ENCODE peak calls at places on chromosomes 5 and 9, in nine cellular contexts. S is endothelial cell of umbilical vein, E is HCT116, D is K562, I is HepG2, Y is PC-9, N is MM.1S, F is PC-3, R is GM23338. Z is an unnamed sample.
A peak's percentile ranks its signal among the peaks of the same experiment; 100 is the strongest.

GRCh38 chr9:111842313-111842712 is 47.6 kb upstream of the SHOC1 start:
- DNase-seq in S (no peak), E (no peak), D (no peak), I (no peak), Y (no peak), N (no peak), F (no peak), R (no peak), Z (peak; percentile 78)

GRCh38 chr5:119358901-119359603 is 3.2 kb downstream of the TNFAIP8 start:
- DNase-seq in S (no peak), E (no peak), D (peak; percentile 27), I (no peak), Y (no peak), N (no peak), F (peak; percentile 18), R (peak; percentile 38), Z (no peak)

GRCh38 chr5:43001748-43002147 is 38.4 kb downstream of the ANXA2R start:
- DNase-seq in S (no peak), E (no peak), D (no peak), I (no peak), Y (no peak), N (no peak), F (no peak), R (no peak), Z (no peak)

GRCh38 chr9:68949271-68950000 is 64.5 kb downstream of the PRKACG start:
- DNase-seq in S (no peak), E (no peak), D (no peak), I (no peak), Y (no peak), N (peak; percentile 79), F (peak; percentile 24), R (no peak), Z (no peak)

GRCh38 chr5:24819841-24820240 is 175.1 kb upstream of the CDH10 start:
- DNase-seq in S (no peak), E (no peak), D (no peak), I (no peak), Y (no peak), N (no peak), F (no peak), R (no peak), Z (no peak)

GRCh38 chr5:157744055-157745011 is 821 bp downstream of the LSM11 start:
- DNase-seq in S (peak; percentile 32), E (no peak), D (peak; percentile 73), I (no peak), Y (no peak), N (no peak), F (peak; percentile 37), R (peak; percentile 42), Z (peak; percentile 50)

GRCh38 chr9:126157826-126158431 is 168.7 kb upstream of the MVB12B start:
- DNase-seq in S (no peak), E (no peak), D (no peak), I (no peak), Y (no peak), N (no peak), F (no peak), R (no peak), Z (no peak)

GRCh38 chr5:115424030-115424429 is 120.5 kb downstream of the FEM1C start:
- DNase-seq in S (no peak), E (no peak), D (no peak), I (no peak), Y (no peak), N (no peak), F (no peak), R (no peak), Z (no peak)

GRCh38 chr5:169127431-169127830 is 173.5 kb downstream of the SLIT3 start:
- DNase-seq in S (no peak), E (no peak), D (no peak), I (no peak), Y (no peak), N (peak; percentile 92), F (no peak), R (peak; percentile 39), Z (no peak)

GRCh38 chr9:92726971-92727715 is 37.5 kb downstream of the BICD2 start:
- DNase-seq in S (peak; percentile 62), E (no peak), D (no peak), I (no peak), Y (no peak), N (no peak), F (no peak), R (no peak), Z (no peak)

GRCh38 chr9:36745977-36746376 is 173.3 kb downstream of the MELK start:
- DNase-seq in S (no peak), E (no peak), D (no peak), I (no peak), Y (no peak), N (no peak), F (no peak), R (no peak), Z (no peak)

GRCh38 chr5:111511174-111512025 is 935 bp downstream of the STARD4 start:
- DNase-seq in S (peak; percentile 69), E (no peak), D (peak; percentile 21), I (no peak), Y (no peak), N (peak; percentile 9), F (no peak), R (peak; percentile 17), Z (peak; percentile 64)

GRCh38 chr5:108749130-108749861 is 1.6 kb downstream of the FER start:
- DNase-seq in S (peak; percentile 27), E (no peak), D (peak; percentile 57), I (no peak), Y (no peak), N (peak; percentile 35), F (no peak), R (peak; percentile 89), Z (peak; percentile 84)

GRCh38 chr5:1644810-1645571 is 121.2 kb upstream of the LPCAT1 start:
- DNase-seq in S (peak; percentile 87), E (peak; percentile 71), D (peak; percentile 86), I (peak; percentile 54), Y (peak; percentile 86), N (peak; percentile 87), F (peak; percentile 92), R (peak; percentile 95), Z (peak; percentile 91)
- TF ChIP-seq EZH2 in S (peak; percentile 51), E (no peak), D (no peak), I (no peak), Y (no peak), N (no peak), F (no peak), R (peak; percentile 35), Z (peak; percentile 57)

DNA sequence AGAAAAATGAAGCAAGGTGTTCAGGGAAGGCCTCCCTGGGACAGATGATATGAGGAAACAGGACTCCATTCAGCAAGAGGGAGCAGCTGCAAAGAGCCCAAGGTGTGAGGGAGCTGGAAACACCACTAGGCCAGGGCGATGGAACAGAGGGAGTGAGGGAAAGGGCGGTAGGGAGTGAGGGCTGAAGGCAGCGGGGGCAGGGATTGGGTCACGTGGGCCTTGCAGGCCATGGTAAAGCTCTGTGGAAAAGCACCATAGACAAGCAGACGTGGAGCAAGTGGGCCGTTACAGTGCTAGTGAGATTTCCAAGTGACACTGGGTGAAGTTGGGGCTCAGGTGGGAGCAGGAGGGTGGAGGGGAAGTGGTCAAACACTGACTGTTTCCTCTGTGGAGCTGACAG is 10.8 kb upstream of the PRRC1 start:
- DNase-seq in S (no peak), E (no peak), D (no peak), I (no peak), Y (no peak), N (no peak), F (no peak), R (peak; percentile 35), Z (no peak)
- H2AFZ ChIP-seq in S (no peak overlapping the region), E (no peak overlapping the region), D (peak overlapping the region; percentile 44), I (no peak overlapping the region), Y (no peak overlapping the region), N (no peak overlapping the region), F (no peak overlapping the region), R (peak overlapping the region; percentile 83), Z (no peak overlapping the region)

GRCh38 chr5:172147857-172148256 is 40.2 kb downstream of the STK10 start:
- DNase-seq in S (no peak), E (no peak), D (peak; percentile 64), I (no peak), Y (no peak), N (no peak), F (no peak), R (no peak), Z (no peak)

GRCh38 chr5:172144291-172144815 is 43.7 kb downstream of the STK10 start:
- DNase-seq in S (no peak), E (no peak), D (peak; percentile 91), I (peak; percentile 67), Y (no peak), N (no peak), F (no peak), R (no peak), Z (peak; percentile 33)

GRCh38 chr5:172146748-172147092 is 41.3 kb downstream of the STK10 start:
- DNase-seq in S (no peak), E (no peak), D (no peak), I (no peak), Y (no peak), N (no peak), F (no peak), R (no peak), Z (no peak)

GRCh38 chr5:172144931-172145869 is 42.8 kb downstream of the STK10 start:
- DNase-seq in S (no peak), E (no peak), D (no peak), I (no peak), Y (no peak), N (no peak), F (no peak), R (no peak), Z (no peak)

DNA sequence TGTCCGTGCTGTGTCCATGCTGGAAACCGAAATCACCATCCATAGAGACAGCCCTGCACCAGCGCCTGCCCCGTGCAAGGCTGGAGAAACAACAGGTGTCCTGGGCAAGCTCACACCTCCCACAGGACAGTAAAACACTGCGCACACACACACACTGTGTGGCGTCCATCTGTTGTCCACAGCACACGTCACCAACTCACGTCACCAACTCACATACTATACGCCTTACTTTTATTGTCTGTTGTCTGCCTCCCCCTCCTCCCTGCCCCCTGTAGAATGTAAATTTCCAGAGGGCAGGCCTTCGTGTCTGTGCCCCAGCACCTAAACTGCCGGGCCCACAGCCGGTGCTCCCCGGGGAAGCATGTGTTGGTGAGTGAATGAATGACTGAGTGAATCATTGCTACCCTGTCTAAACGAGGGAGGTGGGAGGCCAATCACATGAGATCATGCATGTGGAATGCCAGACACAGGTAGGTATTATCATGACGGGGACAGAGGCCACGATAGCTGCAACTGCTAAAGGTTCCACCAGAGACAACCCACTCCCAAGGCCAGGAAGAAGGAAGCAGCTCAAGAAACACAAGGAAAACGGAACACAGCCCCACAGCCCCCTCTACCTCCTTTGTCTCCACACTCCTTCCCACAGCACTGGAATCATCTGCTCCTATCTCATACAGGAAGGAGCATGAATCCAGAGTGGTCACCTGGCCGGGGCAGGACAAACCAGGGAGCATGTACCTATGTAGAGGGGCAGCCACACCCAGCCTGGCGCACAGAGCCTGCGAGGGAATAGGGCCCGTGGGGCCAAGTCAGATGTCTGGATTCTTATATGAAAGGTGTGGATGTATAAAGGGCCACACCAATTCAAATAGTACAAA is 41.9 kb downstream of the STK10 start:
- DNase-seq in S (no peak), E (no peak), D (no peak), I (no peak), Y (no peak), N (no peak), F (no peak), R (no peak), Z (no peak)
- H3K4me2 ChIP-seq in S (no peak overlapping the region), E (no peak overlapping the region), D (no peak overlapping the region), I (no peak overlapping the region), Y (no peak overlapping the region), N (no peak overlapping the region), F (no peak overlapping the region), R (no peak overlapping the region), Z (no peak overlapping the region)

GRCh38 chr5:155728146-155728856 is 598.7 kb upstream of the SGCD start:
- DNase-seq in S (no peak), E (no peak), D (no peak), I (no peak), Y (no peak), N (no peak), F (no peak), R (peak; percentile 72), Z (peak; percentile 74)
- TF ChIP-seq EZH2 in S (no peak), E (no peak), D (no peak), I (no peak), Y (no peak), N (no peak), F (no peak), R (peak; percentile 48), Z (no peak)

Z was measured in GM23248.